ENCODE peak calls at places on chromosome 6, in four cellular contexts. One of them, this sample, is unnamed.

GRCh38 chr6:55706048-55706447 is 127.1 kb upstream of the HMGCLL1 start:
- DNase-seq in A549: no peak
- DNase-seq in K562: no peak
- DNase-seq in HepG2: no peak
- DNase-seq in this sample: no peak

GRCh38 chr6:156107514-156108150 is 652.0 kb upstream of the NOX3 start:
- DNase-seq in A549: no peak
- DNase-seq in K562: no peak
- DNase-seq in HepG2: no peak
- DNase-seq in this sample: no peak

GRCh38 chr6:125001684-125002083 is 39.4 kb downstream of the RNF217 start:
- DNase-seq in A549: no peak
- DNase-seq in K562: no peak
- DNase-seq in HepG2: no peak
- DNase-seq in this sample: no peak

GRCh38 chr6:66421570-66421969 is 714.5 kb upstream of the EYS start:
- DNase-seq in A549: peak
- DNase-seq in K562: no peak
- DNase-seq in HepG2: peak
- DNase-seq in this sample: no peak

GRCh38 chr6:132797975-132798819 is at the start of gene SLC18B1:
- DNase-seq in A549: no peak
- DNase-seq in K562: peak
- DNase-seq in HepG2: peak
- DNase-seq in this sample: no peak

GRCh38 chr6:122995930-122996796 is at the start of gene CLVS2:
- DNase-seq in A549: peak
- DNase-seq in K562: no peak
- DNase-seq in HepG2: no peak
- DNase-seq in this sample: no peak

GRCh38 chr6:112195166-112195565 is 59.2 kb downstream of the LAMA4 start:
- DNase-seq in A549: no peak
- DNase-seq in K562: no peak
- DNase-seq in HepG2: no peak
- DNase-seq in this sample: no peak

GRCh38 chr6:29561091-29561490 is 1.6 kb upstream of the UBD start:
- DNase-seq in A549: no peak
- DNase-seq in K562: no peak
- DNase-seq in HepG2: peak
- DNase-seq in this sample: no peak

GRCh38 chr6:54860739-54861138 is 14.2 kb downstream of the FAM83B start:
- DNase-seq in A549: no peak
- DNase-seq in K562: no peak
- DNase-seq in HepG2: no peak
- DNase-seq in this sample: no peak

GRCh38 chr6:98947411-98948292 is at the start of gene FBXL4:
- DNase-seq in A549: peak
- DNase-seq in K562: peak
- DNase-seq in HepG2: peak
- DNase-seq in this sample: no peak

GRCh38 chr6:161115468-161115867 is 123.9 kb downstream of the MAP3K4 start:
- DNase-seq in A549: no peak
- DNase-seq in K562: no peak
- DNase-seq in HepG2: no peak
- DNase-seq in this sample: no peak

GRCh38 chr6:25601797-25602679 is 50.0 kb upstream of the SCGN start:
- DNase-seq in A549: peak
- DNase-seq in K562: peak
- DNase-seq in HepG2: peak
- DNase-seq in this sample: no peak

GRCh38 chr6:152399409-152399808 is 237.8 kb downstream of the SYNE1 start:
- DNase-seq in A549: no peak
- DNase-seq in K562: no peak
- DNase-seq in HepG2: no peak
- DNase-seq in this sample: no peak

GRCh38 chr6:7106215-7106751 is 1.5 kb upstream of the RREB1 start:
- DNase-seq in A549: no peak
- DNase-seq in K562: no peak
- DNase-seq in HepG2: peak
- DNase-seq in this sample: no peak

GRCh38 chr6:100347901-100348550 is 116.7 kb downstream of the SIM1 start:
- DNase-seq in A549: no peak
- DNase-seq in K562: no peak
- DNase-seq in HepG2: no peak
- DNase-seq in this sample: no peak

GRCh38 chr6:42338573-42339218 is 113.0 kb downstream of the TRERF1 start:
- DNase-seq in A549: peak
- DNase-seq in K562: no peak
- DNase-seq in HepG2: no peak
- DNase-seq in this sample: no peak

GRCh38 chr6:26260110-26260637 is 104.8 kb upstream of the BTN3A2 start:
- DNase-seq in A549: no peak
- DNase-seq in K562: no peak
- DNase-seq in HepG2: peak
- DNase-seq in this sample: no peak

GRCh38 chr6:139510040-139510815 is 135.8 kb upstream of the CITED2 start:
- DNase-seq in A549: no peak
- DNase-seq in K562: no peak
- DNase-seq in HepG2: no peak
- DNase-seq in this sample: no peak

GRCh38 chr6:133441491-133441890 is 200.3 kb downstream of the EYA4 start:
- DNase-seq in A549: no peak
- DNase-seq in K562: no peak
- DNase-seq in HepG2: no peak
- DNase-seq in this sample: no peak

GRCh38 chr6:160260283-160261119 is 1.9 kb upstream of the SLC22A2 start:
- DNase-seq in A549: no peak
- DNase-seq in K562: no peak
- DNase-seq in HepG2: no peak
- DNase-seq in this sample: no peak

GRCh38 chr6:23420659-23421350 is 705.2 kb upstream of the NRSN1 start:
- DNase-seq in A549: no peak
- DNase-seq in K562: no peak
- DNase-seq in HepG2: no peak
- DNase-seq in this sample: no peak

GRCh38 chr6:144439016-144439415 is 153.9 kb downstream of the UTRN start:
- DNase-seq in A549: no peak
- DNase-seq in K562: no peak
- DNase-seq in HepG2: no peak
- DNase-seq in this sample: no peak

GRCh38 chr6:113776998-113777397 is 80.1 kb upstream of the MARCKS start:
- DNase-seq in A549: no peak
- DNase-seq in K562: no peak
- DNase-seq in HepG2: no peak
- DNase-seq in this sample: no peak

GRCh38 chr6:6610031-6610591 is 21.6 kb downstream of the LY86 start:
- DNase-seq in A549: no peak
- DNase-seq in K562: no peak
- DNase-seq in HepG2: no peak
- DNase-seq in this sample: peak

GRCh38 chr6:169274761-169275160 is 21.1 kb upstream of the THBS2 start:
- DNase-seq in A549: no peak
- DNase-seq in K562: no peak
- DNase-seq in HepG2: no peak
- DNase-seq in this sample: no peak

GRCh38 chr6:107021786-107022185 is 6.2 kb upstream of the MTRES1 start:
- DNase-seq in A549: no peak
- DNase-seq in K562: no peak
- DNase-seq in HepG2: no peak
- DNase-seq in this sample: no peak

DNA sequence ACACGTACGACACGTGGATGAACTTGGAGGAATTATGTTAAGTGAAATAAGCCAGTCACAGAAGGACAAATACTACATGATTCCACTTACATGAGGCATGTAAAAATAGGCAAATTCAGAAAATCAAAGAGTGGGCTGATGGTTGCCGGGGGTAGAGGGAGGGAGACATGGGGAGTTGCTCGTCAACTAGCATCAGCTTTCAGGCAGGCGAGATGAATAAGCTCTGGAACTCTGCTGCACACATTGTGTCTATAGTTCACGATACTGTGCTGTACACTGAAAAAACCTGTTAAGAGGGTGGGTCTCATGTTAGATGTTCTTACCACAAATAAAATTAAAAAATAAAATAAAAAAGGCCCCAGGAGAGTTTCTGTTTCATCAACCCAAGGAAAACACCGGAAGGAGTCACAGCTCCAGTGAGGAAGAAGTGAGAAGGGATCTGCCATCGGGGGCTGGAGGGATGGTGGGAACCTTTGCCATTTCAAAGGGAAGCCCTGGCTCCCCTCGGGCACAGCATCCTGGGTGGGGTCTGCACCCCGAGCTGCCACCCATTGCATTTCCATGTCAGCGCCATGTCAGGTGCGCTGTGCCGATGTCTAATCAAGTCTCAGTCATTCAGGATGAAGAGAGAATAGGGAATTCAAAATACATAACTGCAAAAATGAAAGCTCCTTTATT is 98.3 kb downstream of the SLC22A23 start:
- DNase-seq in A549: no peak
- DNase-seq in K562: no peak
- DNase-seq in HepG2: no peak
- DNase-seq in this sample: no peak
- TF ChIP-seq POLR2AphosphoS2 in A549: no peak
- TF ChIP-seq POLR2AphosphoS2 in K562: no peak
- TF ChIP-seq POLR2AphosphoS2 in HepG2: no peak
- TF ChIP-seq POLR2AphosphoS2 in this sample: no peak

GRCh38 chr6:76441850-76442249 is 369.4 kb upstream of the IMPG1 start:
- DNase-seq in A549: no peak
- DNase-seq in K562: no peak
- DNase-seq in HepG2: no peak
- DNase-seq in this sample: no peak
- TF ChIP-seq POLR2AphosphoS2 in A549: no peak
- TF ChIP-seq POLR2AphosphoS2 in K562: no peak
- TF ChIP-seq POLR2AphosphoS2 in HepG2: no peak
- TF ChIP-seq POLR2AphosphoS2 in this sample: no peak

DNA sequence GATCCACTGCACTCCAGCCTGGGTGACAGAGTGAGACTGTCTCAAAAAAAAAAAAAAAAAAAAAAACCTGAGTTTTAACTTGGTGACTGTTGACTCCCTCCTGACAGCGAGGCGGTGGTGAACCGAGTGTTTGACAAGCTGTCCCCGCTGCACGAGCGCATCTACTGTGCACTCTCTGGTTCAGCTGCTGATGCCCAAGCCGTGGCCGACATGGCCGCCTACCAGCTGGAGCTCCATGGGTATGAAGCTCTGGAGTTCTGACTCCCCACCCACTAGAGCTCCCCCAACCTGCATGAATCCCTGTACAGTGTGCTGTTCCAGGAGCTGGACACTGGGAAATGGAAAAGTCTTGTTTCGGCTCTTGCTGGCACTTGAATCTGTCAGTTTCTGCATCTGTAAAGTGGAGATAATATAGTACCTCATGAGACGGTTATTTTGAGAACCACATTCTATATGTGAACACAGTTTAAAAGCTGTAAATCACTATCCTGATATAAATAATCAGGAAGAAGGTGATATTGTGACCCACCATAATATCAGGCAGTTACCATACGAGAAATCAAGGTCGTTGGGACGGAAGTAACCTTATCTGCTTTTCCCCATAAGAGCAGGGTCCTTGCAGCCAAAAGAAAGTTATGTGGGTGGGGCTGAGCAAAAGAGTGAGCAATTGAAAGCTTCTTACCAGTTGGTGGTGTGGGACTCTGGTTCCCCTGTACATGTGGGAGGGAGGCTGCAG is 3.3 kb downstream of the PSMB9 start:
- DNase-seq in A549: no peak
- DNase-seq in K562: peak
- DNase-seq in HepG2: no peak
- DNase-seq in this sample: no peak
- TF ChIP-seq POLR2AphosphoS2 in A549: no peak
- TF ChIP-seq POLR2AphosphoS2 in K562: no peak
- TF ChIP-seq POLR2AphosphoS2 in HepG2: no peak
- TF ChIP-seq POLR2AphosphoS2 in this sample: no peak

GRCh38 chr6:11812439-11812838 is 33.8 kb upstream of the ADTRP start:
- DNase-seq in A549: no peak
- DNase-seq in K562: no peak
- DNase-seq in HepG2: no peak
- DNase-seq in this sample: no peak

GRCh38 chr6:11810854-11811643 is 32.4 kb upstream of the ADTRP start:
- DNase-seq in A549: no peak
- DNase-seq in K562: no peak
- DNase-seq in HepG2: no peak
- DNase-seq in this sample: no peak

GRCh38 chr6:11808054-11808453 is 29.5 kb upstream of the ADTRP start:
- DNase-seq in A549: no peak
- DNase-seq in K562: no peak
- DNase-seq in HepG2: no peak
- DNase-seq in this sample: no peak

GRCh38 chr6:11811644-11812264 is 33.2 kb upstream of the ADTRP start:
- DNase-seq in A549: no peak
- DNase-seq in K562: no peak
- DNase-seq in HepG2: no peak
- DNase-seq in this sample: no peak

DNA sequence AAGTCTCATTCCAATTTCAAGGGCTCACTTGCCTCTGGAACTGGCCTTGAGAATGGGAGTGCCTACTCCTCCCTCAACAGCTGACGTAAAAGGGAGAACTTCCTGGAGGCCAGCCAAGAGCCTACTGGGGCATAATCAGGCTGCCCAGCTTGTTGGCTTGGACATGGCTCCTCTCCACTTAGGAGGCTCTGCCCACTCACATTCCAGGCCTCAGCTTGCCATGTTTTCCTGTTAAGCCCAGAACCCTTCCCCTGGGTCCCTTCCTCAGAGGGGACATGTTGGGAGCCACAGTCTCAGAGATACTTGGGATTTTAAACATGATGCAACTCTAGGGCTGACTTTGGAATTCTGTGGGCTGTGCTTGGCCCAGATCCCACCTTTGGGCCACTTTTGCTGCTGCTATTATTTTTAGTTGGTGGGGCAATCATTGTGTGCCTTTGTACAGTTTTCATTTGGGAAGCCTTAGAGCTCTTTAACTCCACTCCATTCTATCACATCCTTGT is 31.5 kb upstream of the ADTRP start:
- DNase-seq in A549: peak
- DNase-seq in K562: peak
- DNase-seq in HepG2: no peak
- DNase-seq in this sample: no peak
- TF ChIP-seq POLR2AphosphoS2 in A549: no peak
- TF ChIP-seq POLR2AphosphoS2 in K562: no peak
- TF ChIP-seq POLR2AphosphoS2 in HepG2: no peak
- TF ChIP-seq POLR2AphosphoS2 in this sample: no peak